ENCODE peak calls at places on chromosomes 12 and 14, in seven cellular contexts. P is HCT116, R is gastrocnemius medialis, A is breast epithelium, J is A549, L is uterus, S is body of pancreas. K is an unnamed sample. For H3K4me1, the result is how much of the 10 kb centered on the place peaks cover.

GRCh38 chr14:69956970-69957369 is 77.8 kb downstream of the SMOC1 start:
- DNase-seq in P (no peak), R (no peak), L (no peak), S (no peak), J (no peak), A (no peak), K (no peak)

GRCh38 chr12:104886418-104887401 is 71.4 kb downstream of the SLC41A2 start:
- DNase-seq in P (peak), L (no peak), J (no peak), A (no peak), R (no peak), S (no peak), K (no peak)

GRCh38 chr14:34931206-34931605 is 51.6 kb upstream of the SRP54 start:
- DNase-seq in R (no peak), S (no peak), L (no peak), J (no peak), A (no peak), P (no peak), K (no peak)

GRCh38 chr12:73486256-73486655 is 1051.4 kb upstream of the ATXN7L3B start:
- DNase-seq in J (no peak), R (no peak), P (no peak), S (no peak), A (no peak), L (no peak), K (no peak)

GRCh38 chr14:101116065-101116464 is 212.5 kb upstream of the RTL1 start:
- DNase-seq in P (no peak), S (no peak), L (no peak), A (no peak), R (no peak), J (no peak), K (peak)

GRCh38 chr12:52010152-52010622 is 3.4 kb downstream of the TAMALIN start:
- DNase-seq in S (peak), L (peak), A (peak), P (no peak), R (peak), J (no peak), K (no peak)

GRCh38 chr12:66066929-66067281 is 63.6 kb downstream of the LLPH start:
- DNase-seq in P (no peak), S (no peak), L (no peak), A (no peak), J (no peak), R (no peak), K (no peak)

GRCh38 chr12:32671930-32672785 is 6.9 kb upstream of the DNM1L start:
- DNase-seq in R (peak), J (peak), A (no peak), L (peak), P (peak), S (peak), K (peak)

GRCh38 chr12:98724384-98725155 is 79.5 kb downstream of the APAF1 start:
- DNase-seq in L (no peak), A (no peak), R (no peak), J (no peak), P (no peak), S (no peak), K (no peak)

GRCh38 chr12:41304526-41304925 is 116.4 kb downstream of the PDZRN4 start:
- DNase-seq in L (no peak), J (no peak), S (no peak), R (no peak), A (no peak), P (no peak), K (no peak)

GRCh38 chr12:69189378-69189978 is 49.9 kb upstream of the CPSF6 start:
- DNase-seq in J (no peak), R (no peak), L (no peak), A (no peak), S (no peak), P (no peak), K (no peak)

GRCh38 chr12:53352331-53353258 is 16.4 kb upstream of the SP7 start:
- DNase-seq in A (peak), R (peak), L (peak), P (peak), S (peak), J (peak), K (no peak)

GRCh38 chr12:27422697-27423096 is 23.8 kb upstream of the SMCO2 start:
- DNase-seq in A (no peak), S (no peak), R (no peak), J (no peak), P (no peak), L (no peak), K (no peak)

GRCh38 chr12:130162267-130162666 is at the start of gene FZD10:
- DNase-seq in R (no peak), J (no peak), A (peak), S (peak), L (peak), P (no peak), K (no peak)

GRCh38 chr12:26651566-26652188 is 181.3 kb downstream of the ITPR2 start:
- DNase-seq in L (peak), J (peak), P (peak), A (peak), S (peak), R (no peak), K (no peak)

GRCh38 chr12:51771008-51771407 is 77.5 kb downstream of the FIGNL2 start:
- DNase-seq in P (no peak), L (no peak), J (no peak), S (no peak), R (no peak), A (no peak), K (no peak)

GRCh38 chr12:43957732-43958131 is 121.9 kb downstream of the TMEM117 start:
- DNase-seq in P (peak), R (no peak), A (no peak), J (peak), L (no peak), S (peak), K (no peak)

GRCh38 chr12:1791104-1791927 is 29.0 kb upstream of the LRTM2 start:
- DNase-seq in A (no peak), J (peak), S (peak), P (peak), R (no peak), L (peak), K (no peak)

GRCh38 chr12:4701383-4701782 is 18.8 kb upstream of the GALNT8 start:
- DNase-seq in S (no peak), R (no peak), J (no peak), L (peak), P (no peak), A (no peak), K (no peak)

GRCh38 chr14:68981539-68981976 is 2.5 kb upstream of the ACTN1 start:
- DNase-seq in J (no peak), S (no peak), R (no peak), P (no peak), A (no peak), L (no peak), K (no peak)

GRCh38 chr14:58705066-58705465 is 67.3 kb downstream of the DACT1 start:
- DNase-seq in R (no peak), P (no peak), S (no peak), A (no peak), L (no peak), J (no peak), K (no peak)

GRCh38 chr14:80095623-80096022 is 115.7 kb downstream of the DIO2 start:
- DNase-seq in J (peak), L (no peak), S (no peak), A (no peak), P (no peak), R (no peak), K (no peak)

GRCh38 chr14:49935526-49935925 is 42.6 kb downstream of the ARF6 start:
- DNase-seq in J (no peak), L (no peak), S (no peak), A (no peak), R (no peak), P (no peak), K (no peak)

GRCh38 chr14:60331201-60332045 is 82.4 kb downstream of the PPM1A start:
- DNase-seq in L (peak), S (peak), R (no peak), A (peak), J (peak), P (peak), K (no peak)

GRCh38 chr14:60327447-60328331 is 78.7 kb downstream of the PPM1A start:
- DNase-seq in P (no peak), A (no peak), L (peak), S (peak), J (no peak), R (peak), K (no peak)

GRCh38 chr14:60328588-60328987 is 79.6 kb downstream of the PPM1A start:
- DNase-seq in R (no peak), J (no peak), A (no peak), L (no peak), P (no peak), S (no peak), K (no peak)

GRCh38 chr14:60332869-60333268 is 83.8 kb downstream of the PPM1A start:
- DNase-seq in R (no peak), L (no peak), S (no peak), P (no peak), J (no peak), A (no peak), K (no peak)

GRCh38 chr14:60332046-60332399 is 83.0 kb downstream of the PPM1A start:
- DNase-seq in L (no peak), P (no peak), A (no peak), R (no peak), S (no peak), J (no peak), K (no peak)
- TF ChIP-seq POLR2A in L (no peak), P (no peak), A (no peak), R (no peak), S (no peak), J (no peak), K (no peak)

GRCh38 chr12:3035171-3035570 is 42.0 kb upstream of the TSPAN9 start:
- DNase-seq in R (no peak), P (no peak), S (no peak), L (no peak), J (no peak), A (no peak), K (no peak)

GRCh38 chr12:3038931-3039510 is 38.2 kb upstream of the TSPAN9 start:
- DNase-seq in L (no peak), P (no peak), J (no peak), R (no peak), S (no peak), A (no peak), K (no peak)

GRCh38 chr12:3038166-3038565 is 39.0 kb upstream of the TSPAN9 start:
- DNase-seq in L (no peak), S (no peak), J (no peak), R (no peak), P (no peak), A (no peak), K (no peak)

GRCh38 chr12:3035815-3036702 is 41.1 kb upstream of the TSPAN9 start:
- DNase-seq in S (no peak), P (no peak), R (no peak), L (no peak), J (no peak), A (no peak), K (no peak)

GRCh38 chr12:3036901-3037600 is 40.1 kb upstream of the TSPAN9 start:
- DNase-seq in P (no peak), L (no peak), R (no peak), S (no peak), J (no peak), A (no peak), K (no peak)
- H3K4me1 ChIP-seq in P (under half), L (under half), R (under half), S (under half), J (under half), A (under half), K (under half)

DNA sequence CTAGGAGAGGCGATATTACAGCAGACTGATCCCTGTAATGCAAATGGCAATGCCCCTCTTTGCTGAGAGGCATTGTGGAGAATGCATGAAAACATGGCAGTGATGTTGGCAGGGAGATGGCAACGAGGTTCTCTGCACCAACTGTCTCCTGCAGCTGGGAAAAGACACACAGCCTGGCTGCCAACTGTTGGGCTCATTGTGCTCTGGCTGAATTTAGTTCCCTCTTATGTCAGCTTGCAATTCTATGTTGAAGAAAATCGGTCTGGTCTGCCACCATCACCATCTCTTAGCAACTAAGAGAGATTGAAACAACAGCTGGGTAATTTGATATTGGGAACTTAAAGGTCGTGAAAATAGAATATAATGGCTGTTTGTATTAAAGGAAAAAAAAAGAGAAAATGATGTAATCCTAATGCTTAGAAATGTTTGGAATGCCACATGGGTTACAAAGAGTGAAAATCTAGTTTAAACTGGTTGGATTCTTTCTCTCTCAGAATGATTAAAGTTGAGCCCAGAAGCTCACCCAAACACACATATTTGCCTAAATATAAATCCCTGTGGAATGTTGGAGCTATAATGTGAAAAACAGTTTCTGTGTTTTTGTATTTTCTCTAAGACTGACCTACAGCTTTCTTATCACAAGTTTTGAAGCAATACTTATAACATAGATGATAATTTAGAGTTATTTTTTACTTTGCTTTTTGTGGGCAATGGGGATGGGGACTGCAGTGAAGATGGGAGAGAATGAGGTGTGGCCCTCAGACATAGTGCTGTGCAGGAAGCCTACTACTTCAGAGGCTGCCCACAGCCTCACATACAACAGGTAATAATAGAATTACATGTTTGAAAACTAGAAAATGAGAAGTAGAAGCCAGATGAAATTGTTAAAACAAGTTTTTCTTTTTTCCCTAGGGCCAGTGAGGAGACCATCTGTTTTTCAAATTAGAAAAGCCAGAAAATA is 143.7 kb downstream of the AKAP6 start:
- DNase-seq in L (no peak), R (peak), P (no peak), A (peak), S (no peak), J (no peak), K (no peak)
- H3K27ac ChIP-seq in L (peak), R (peak), P (no peak), A (peak), S (no peak), J (peak), K (no peak)

GRCh38 chr14:105218611-105219010 is 29.7 kb upstream of the BTBD6 start:
- DNase-seq in J (no peak), L (no peak), S (no peak), P (no peak), A (no peak), R (no peak), K (no peak)
- TF ChIP-seq POLR2A in J (no peak), L (no peak), S (no peak), P (no peak), A (no peak), R (no peak), K (no peak)

DNA sequence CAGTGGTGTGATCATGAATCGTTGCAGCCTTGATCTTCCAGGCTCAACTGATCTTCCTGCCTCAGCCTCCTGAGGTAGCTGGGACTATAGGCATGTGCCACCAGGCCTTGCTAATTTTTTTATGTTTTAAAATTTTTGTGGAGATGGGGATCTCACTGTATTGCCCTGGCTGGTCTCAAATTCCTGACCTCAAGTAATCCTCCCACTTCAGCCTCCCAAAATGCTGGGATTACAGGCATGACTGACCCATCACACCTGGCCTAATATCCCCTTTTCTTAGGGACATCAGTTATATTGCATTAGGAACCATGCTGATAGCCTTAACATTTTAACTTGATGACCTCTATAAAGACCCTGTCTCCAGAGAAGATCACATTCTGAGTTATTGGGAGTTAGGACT is 42.8 kb downstream of the RASSF3 start:
- DNase-seq in L (no peak), R (no peak), A (no peak), J (no peak), S (no peak), P (no peak), K (no peak)
- H3K4me1 ChIP-seq in L (under half), R (under half), A (under half), J (half or more), S (half or more), P (under half), K (under half)

GRCh38 chr12:116054280-116054679 is 223.2 kb downstream of the MED13L start:
- DNase-seq in S (no peak), P (no peak), J (no peak), L (no peak), R (no peak), A (no peak), K (no peak)
- H3K27ac ChIP-seq in S (no peak), P (no peak), J (peak), L (no peak), R (peak), A (peak), K (no peak)

DNA sequence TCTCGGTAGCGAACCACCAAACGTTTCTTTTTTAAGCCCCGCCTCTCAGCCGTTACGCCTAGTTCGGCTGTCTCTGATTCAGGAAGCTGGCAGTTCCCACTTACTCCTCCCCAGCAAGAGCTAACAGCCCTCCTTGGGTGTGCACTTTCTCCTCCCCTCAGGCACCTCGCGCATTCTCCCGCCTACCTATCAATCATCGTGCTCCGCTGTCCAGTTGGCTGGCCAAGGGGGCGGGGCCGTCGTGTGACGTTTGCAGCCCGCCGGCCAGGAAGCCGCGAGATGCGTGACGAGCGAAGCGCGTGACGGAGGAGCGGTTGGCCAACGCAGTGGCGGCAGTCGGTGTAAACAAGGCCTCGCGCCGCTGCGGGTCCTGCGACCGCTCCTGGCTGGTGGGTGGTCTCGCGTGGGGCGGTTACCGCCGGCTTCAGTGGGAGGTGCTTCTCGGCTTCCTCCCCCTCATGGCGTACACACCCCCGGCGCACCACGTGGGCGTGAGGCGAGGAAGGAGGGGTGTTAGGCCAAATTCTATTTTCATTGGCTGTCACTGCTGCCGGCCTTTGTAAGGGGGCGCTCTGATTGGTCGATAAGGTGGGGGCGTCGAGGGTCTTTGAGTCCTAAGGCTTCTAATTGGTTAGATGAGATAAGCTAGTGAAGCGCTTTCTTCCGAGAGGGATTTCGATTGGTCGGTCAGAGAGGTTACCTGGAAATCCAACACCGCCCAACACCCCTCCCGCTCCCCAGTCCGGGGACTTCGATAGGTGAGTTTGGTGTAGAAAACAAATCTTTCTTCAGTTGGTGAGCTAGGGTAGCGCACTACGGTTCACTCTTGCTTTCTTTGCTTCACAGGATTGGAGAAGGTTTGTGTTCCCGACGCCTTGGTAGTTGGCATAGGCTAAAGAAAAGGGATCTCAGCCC is at the start of the genes DCAF11 and NRL:
- DNase-seq in S (peak), R (peak), A (peak), L (peak), J (peak), P (peak), K (peak)
- TF ChIP-seq POLR2A in S (peak), R (no peak), A (peak), L (peak), J (peak), P (peak), K (no peak)

K was measured in vagina.